ENCODE peak calls at places on chromosomes 13 and 19, in eight cellular contexts. Q is lower leg skin; P is AG04449; D is left lung; U is IMR-90; V is CD4-positive, alpha-beta T cell; L is lower lobe of right lung; G is transverse colon. N is an unnamed sample.
A peak's percentile ranks its signal among the peaks of the same experiment; 100 is the strongest.

GRCh38 chr13:106514928-106515634 is 20.4 kb downstream of the EFNB2 start:
- DNase-seq in Q (no peak), P (no peak), D (no peak), U (no peak), V (no peak), L (no peak), G (no peak), N (no peak)

GRCh38 chr19:16594131-16594586 is 21.9 kb upstream of the SLC35E1 start:
- DNase-seq in Q (no peak), P (no peak), D (no peak), U (no peak), V (peak; percentile 26), L (no peak), G (peak; percentile 49), N (no peak)

GRCh38 chr13:110953416-110953815 is 38.5 kb upstream of the ANKRD10 start:
- DNase-seq in Q (no peak), P (no peak), D (no peak), U (no peak), V (no peak), L (no peak), G (no peak), N (no peak)

GRCh38 chr19:55253842-55254624 is 4.8 kb downstream of the PPP6R1 start:
- DNase-seq in Q (no peak), P (no peak), D (no peak), U (no peak), V (peak; percentile 59), L (no peak), G (peak; percentile 69), N (no peak)

GRCh38 chr13:23750383-23751121 is 138.6 kb downstream of the MIPEP start:
- DNase-seq in Q (no peak), P (no peak), D (no peak), U (peak; percentile 27), V (no peak), L (no peak), G (no peak), N (no peak)

GRCh38 chr19:42235181-42235580 is 7.2 kb downstream of the GSK3A start:
- DNase-seq in Q (no peak), P (no peak), D (no peak), U (no peak), V (no peak), L (no peak), G (no peak), N (no peak)

GRCh38 chr13:108020027-108020426 is 195.3 kb downstream of the LIG4 start:
- DNase-seq in Q (no peak), P (no peak), D (no peak), U (no peak), V (no peak), L (no peak), G (no peak), N (no peak)

GRCh38 chr13:97340399-97340798 is 93.6 kb upstream of the RAP2A start:
- DNase-seq in Q (no peak), P (no peak), D (no peak), U (no peak), V (no peak), L (no peak), G (no peak), N (no peak)

GRCh38 chr13:95099541-95099940 is 201.7 kb downstream of the ABCC4 start:
- DNase-seq in Q (no peak), P (peak; percentile 41), D (no peak), U (peak; percentile 28), V (no peak), L (no peak), G (no peak), N (no peak)

GRCh38 chr13:24052547-24052981 is 108.0 kb upstream of the SPATA13 start:
- DNase-seq in Q (no peak), P (no peak), D (no peak), U (peak; percentile 30), V (no peak), L (no peak), G (peak; percentile 15), N (no peak)

GRCh38 chr13:112617754-112618375 is 29.9 kb upstream of the TUBGCP3 start:
- DNase-seq in Q (peak; percentile 57), P (no peak), D (no peak), U (no peak), V (no peak), L (no peak), G (no peak), N (no peak)

GRCh38 chr13:106403280-106403679 is 132.2 kb downstream of the EFNB2 start:
- DNase-seq in Q (no peak), P (no peak), D (no peak), U (no peak), V (no peak), L (no peak), G (no peak), N (no peak)

GRCh38 chr13:29621841-29622240 is 26.4 kb upstream of the SLC7A1 start:
- DNase-seq in Q (no peak), P (no peak), D (no peak), U (peak; percentile 33), V (no peak), L (no peak), G (no peak), N (no peak)

GRCh38 chr19:5644051-5644450 is 21.2 kb downstream of the SAFB start:
- DNase-seq in Q (peak; percentile 14), P (no peak), D (no peak), U (peak; percentile 18), V (no peak), L (no peak), G (no peak), N (no peak)

GRCh38 chr19:47713046-47714021 is at the start of gene EHD2:
- DNase-seq in Q (peak; percentile 95), P (no peak), D (peak; percentile 72), U (peak; percentile 76), V (peak; percentile 26), L (peak; percentile 73), G (peak; percentile 50), N (peak; percentile 32)

GRCh38 chr19:35262101-35262761 is 6.5 kb upstream of the USF2 start:
- DNase-seq in Q (peak; percentile 82), P (no peak), D (peak; percentile 32), U (no peak), V (no peak), L (peak; percentile 41), G (peak; percentile 6), N (no peak)

GRCh38 chr13:27176772-27177171 is 5.2 kb upstream of the USP12 start:
- DNase-seq in Q (no peak), P (no peak), D (no peak), U (no peak), V (no peak), L (no peak), G (no peak), N (no peak)

GRCh38 chr19:861756-862528 is 2.5 kb downstream of the CFD start:
- DNase-seq in Q (no peak), P (no peak), D (no peak), U (no peak), V (peak; percentile 66), L (peak; percentile 78), G (peak; percentile 66), N (peak; percentile 44)

GRCh38 chr19:18135712-18136584 is 17.0 kb upstream of the PIK3R2 start:
- DNase-seq in Q (no peak), P (no peak), D (no peak), U (no peak), V (no peak), L (no peak), G (peak; percentile 79), N (no peak)

GRCh38 chr13:33353210-33353609 is 67.7 kb upstream of the STARD13 start:
- DNase-seq in Q (peak; percentile 92), P (no peak), D (peak; percentile 87), U (no peak), V (no peak), L (peak; percentile 82), G (peak; percentile 47), N (no peak)

GRCh38 chr19:33427801-33428626 is 54.5 kb downstream of the CEBPG start:
- DNase-seq in Q (no peak), P (no peak), D (peak; percentile 13), U (no peak), V (no peak), L (peak; percentile 34), G (no peak), N (no peak)

GRCh38 chr13:72424059-72424458 is 303.4 kb downstream of the MZT1 start:
- DNase-seq in Q (no peak), P (no peak), D (no peak), U (no peak), V (no peak), L (no peak), G (no peak), N (no peak)
- TF ChIP-seq CTCF in Q (no peak), P (no peak), D (no peak), U (no peak), V (no peak), L (no peak), G (no peak), N (no peak)

GRCh38 chr19:46579286-46579944 is 21.7 kb upstream of the CALM3 start:
- DNase-seq in Q (peak; percentile 70), P (no peak), D (no peak), U (no peak), V (no peak), L (no peak), G (no peak), N (peak; percentile 47)
- TF ChIP-seq CTCF in Q (no peak), P (peak; percentile 37), D (no peak), U (peak; percentile 24), V (no peak), L (peak; percentile 39), G (no peak), N (peak; percentile 55)

DNA sequence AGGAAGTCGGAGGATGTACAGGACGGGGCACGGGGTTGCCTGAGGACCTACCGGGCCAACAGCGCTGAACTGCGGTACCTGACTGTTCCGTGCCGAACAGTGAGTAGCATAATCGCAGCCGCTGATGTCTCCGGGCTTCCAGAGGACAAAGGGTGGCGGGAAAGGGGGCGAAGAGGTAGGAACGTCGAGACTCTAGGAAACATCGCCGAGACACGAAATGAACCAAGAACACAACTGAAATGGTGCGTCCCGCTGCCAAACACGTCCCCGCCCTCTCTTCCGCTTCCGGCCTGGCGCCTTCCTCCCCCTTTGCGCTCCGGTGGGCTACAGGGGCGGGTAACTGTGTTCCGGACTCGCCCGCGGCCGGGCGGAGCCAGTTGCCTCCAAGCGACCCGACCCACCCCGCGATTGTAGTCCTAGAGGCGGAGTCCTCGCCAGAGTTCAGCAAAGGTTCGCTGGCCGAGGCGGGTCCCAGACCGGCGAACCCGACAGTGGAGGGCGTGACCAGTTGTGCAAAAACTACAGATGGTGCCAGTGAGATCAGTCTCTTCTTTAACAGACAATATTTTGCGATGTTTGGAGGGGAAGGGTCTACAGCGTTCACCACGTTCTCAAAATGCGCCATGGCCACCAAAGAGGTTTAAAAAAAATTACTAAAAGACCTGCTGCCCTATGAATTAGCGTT is at the start of gene MRPS31:
- DNase-seq in Q (peak; percentile 99), P (peak; percentile 50), D (peak; percentile 97), U (peak; percentile 91), V (peak; percentile 94), L (peak; percentile 97), G (peak; percentile 97), N (peak; percentile 95)
- TF ChIP-seq CTCF in Q (peak; percentile 33), P (no peak), D (no peak), U (no peak), V (peak; percentile 16), L (no peak), G (no peak), N (no peak)

GRCh38 chr13:103067751-103068563 is 1.7 kb upstream of the SLC10A2 start:
- DNase-seq in Q (no peak), P (no peak), D (no peak), U (no peak), V (no peak), L (no peak), G (peak; percentile 78), N (no peak)
- TF ChIP-seq CTCF in Q (no peak), P (no peak), D (no peak), U (no peak), V (no peak), L (no peak), G (peak; percentile 22), N (no peak)

GRCh38 chr19:15324791-15325519 is 7.4 kb downstream of the BRD4 start:
- DNase-seq in Q (no peak), P (no peak), D (no peak), U (no peak), V (no peak), L (no peak), G (no peak), N (no peak)
- TF ChIP-seq CTCF in Q (no peak), P (no peak), D (no peak), U (no peak), V (no peak), L (no peak), G (no peak), N (no peak)

N was measured in neural crest cell.